ENCODE peak calls at places on chromosomes 2 and 18, in five cellular contexts. I is HepG2, L is GM12878, B is Panc1, E is upper lobe of left lung. W is an unnamed sample.

GRCh38 chr2:234444888-234445287 is 52.0 kb downstream of the ARL4C start:
- ATAC-seq in I (no peak), L (peak; percentile 61), B (no peak), E (no peak), W (peak; percentile 48)

GRCh38 chr2:80149991-80150390 is 154.6 kb downstream of the LRRTM1 start:
- ATAC-seq in I (no peak), L (no peak), B (no peak), E (no peak), W (no peak)

GRCh38 chr2:134154269-134154668 is 99.6 kb upstream of the MGAT5 start:
- ATAC-seq in I (no peak), L (peak; percentile 86), B (no peak), E (peak; percentile 78), W (peak; percentile 61)

GRCh38 chr2:118986733-118987132 is 44.7 kb downstream of the MARCO start:
- ATAC-seq in I (no peak), L (peak; percentile 67), B (no peak), E (no peak), W (no peak)

GRCh38 chr18:48454146-48454796 is 45.1 kb upstream of the ZBTB7C start:
- ATAC-seq in I (peak; percentile 55), L (no peak), B (no peak), E (no peak), W (no peak)

GRCh38 chr2:105836341-105836740 is 91.6 kb downstream of the NCK2 start:
- ATAC-seq in I (no peak), L (no peak), B (no peak), E (no peak), W (no peak)

GRCh38 chr18:7974200-7974874 is 407.2 kb downstream of the PTPRM start:
- ATAC-seq in I (no peak), L (no peak), B (no peak), E (no peak), W (no peak)

GRCh38 chr2:188441288-188441947 is 149.7 kb downstream of the GULP1 start:
- ATAC-seq in I (no peak), L (no peak), B (no peak), E (no peak), W (no peak)

GRCh38 chr2:109079590-109079989 is 49.4 kb upstream of the SH3RF3 start:
- ATAC-seq in I (peak; percentile 31), L (no peak), B (peak; percentile 38), E (peak; percentile 19), W (no peak)

GRCh38 chr2:178059656-178060055 is 12.9 kb downstream of the PDE11A start:
- ATAC-seq in I (peak; percentile 54), L (no peak), B (no peak), E (no peak), W (no peak)

GRCh38 chr2:40213071-40213470 is 238.8 kb downstream of the SLC8A1 start:
- ATAC-seq in I (peak; percentile 90), L (peak; percentile 36), B (no peak), E (peak; percentile 22), W (peak; percentile 32)

GRCh38 chr2:196233033-196233807 is 61.8 kb upstream of the STK17B start:
- ATAC-seq in I (no peak), L (peak; percentile 26), B (peak; percentile 73), E (peak; percentile 73), W (peak; percentile 78)

GRCh38 chr2:69222984-69223658 is 163.9 kb downstream of the GFPT1 start:
- ATAC-seq in I (no peak), L (no peak), B (no peak), E (no peak), W (no peak)

GRCh38 chr18:11149441-11150270 is at the start of gene PIEZO2:
- ATAC-seq in I (peak; percentile 89), L (peak; percentile 89), B (peak; percentile 75), E (no peak), W (peak; percentile 73)

GRCh38 chr2:170202437-170202836 is 24.5 kb downstream of the MYO3B start:
- ATAC-seq in I (no peak), L (no peak), B (no peak), E (no peak), W (no peak)

GRCh38 chr2:60514886-60515407 is 38.5 kb downstream of the BCL11A start:
- ATAC-seq in I (no peak), L (peak; percentile 11), B (no peak), E (no peak), W (no peak)

GRCh38 chr18:7317804-7318231 is 86.9 kb downstream of the LRRC30 start:
- ATAC-seq in I (no peak), L (no peak), B (no peak), E (no peak), W (no peak)

GRCh38 chr2:197174539-197175094 is 136.0 kb downstream of the ANKRD44 start:
- ATAC-seq in I (peak; percentile 42), L (no peak), B (peak; percentile 83), E (no peak), W (no peak)

GRCh38 chr18:44909191-44909719 is 228.6 kb downstream of the SETBP1 start:
- ATAC-seq in I (no peak), L (peak; percentile 85), B (no peak), E (no peak), W (peak; percentile 19)

GRCh38 chr2:66555511-66556324 is 120.8 kb downstream of the MEIS1 start:
- ATAC-seq in I (no peak), L (no peak), B (no peak), E (no peak), W (peak; percentile 23)

GRCh38 chr2:46732127-46732526 is 183.5 kb downstream of the MCFD2 start:
- ATAC-seq in I (no peak), L (no peak), B (no peak), E (no peak), W (no peak)

GRCh38 chr2:8329660-8330622 is 351.9 kb upstream of the ID2 start:
- ATAC-seq in I (no peak), L (no peak), B (no peak), E (no peak), W (no peak)

GRCh38 chr18:80194874-80195570 is 52.3 kb downstream of the PARD6G start:
- ATAC-seq in I (no peak), L (peak; percentile 89), B (no peak), E (no peak), W (no peak)

GRCh38 chr2:31282634-31283033 is 48.7 kb downstream of the EHD3 start:
- ATAC-seq in I (no peak), L (no peak), B (no peak), E (no peak), W (no peak)

GRCh38 chr2:101855776-101856175 is 136.0 kb upstream of the IL1R2 start:
- ATAC-seq in I (no peak), L (no peak), B (no peak), E (no peak), W (no peak)

GRCh38 chr18:4755848-4756247 is 300.7 kb upstream of the DLGAP1 start:
- ATAC-seq in I (no peak), L (peak; percentile 92), B (no peak), E (no peak), W (no peak)

GRCh38 chr18:76962851-76963250 is 140.5 kb downstream of the ZNF236 start:
- ATAC-seq in I (no peak), L (no peak), B (no peak), E (no peak), W (no peak)

GRCh38 chr2:106161938-106162814 is 31.9 kb downstream of the UXS1 start:
- ATAC-seq in I (no peak), L (no peak), B (no peak), E (peak; percentile 86), W (no peak)

GRCh38 chr2:8380573-8380972 is 301.3 kb upstream of the ID2 start:
- ATAC-seq in I (no peak), L (peak; percentile 7), B (no peak), E (no peak), W (no peak)

GRCh38 chr2:217393585-217394032 is 533.7 kb upstream of the TNP1 start:
- ATAC-seq in I (no peak), L (no peak), B (no peak), E (peak; percentile 19), W (peak; percentile 92)

GRCh38 chr2:198322275-198322674 is 517.9 kb downstream of the PLCL1 start:
- ATAC-seq in I (peak; percentile 96), L (peak; percentile 45), B (no peak), E (no peak), W (no peak)

GRCh38 chr2:54457326-54458023 is 1.3 kb downstream of the SPTBN1 start:
- ATAC-seq in I (peak; percentile 62), L (peak; percentile 51), B (peak; percentile 21), E (peak; percentile 35), W (no peak)

GRCh38 chr18:9135081-9135911 is 1.3 kb upstream of the ANKRD12 start:
- ATAC-seq in I (no peak), L (no peak), B (no peak), E (no peak), W (no peak)

GRCh38 chr2:98507461-98507860 is 62.8 kb downstream of the INPP4A start:
- ATAC-seq in I (no peak), L (no peak), B (no peak), E (no peak), W (no peak)

GRCh38 chr2:98509542-98510321 is 65.1 kb downstream of the INPP4A start:
- ATAC-seq in I (no peak), L (no peak), B (no peak), E (no peak), W (no peak)

GRCh38 chr2:98510322-98510662 is 65.6 kb downstream of the INPP4A start:
- ATAC-seq in I (no peak), L (no peak), B (no peak), E (no peak), W (no peak)

GRCh38 chr2:98507940-98508689 is 63.5 kb downstream of the INPP4A start:
- ATAC-seq in I (no peak), L (peak; percentile 59), B (no peak), E (peak; percentile 38), W (peak; percentile 26)

DNA sequence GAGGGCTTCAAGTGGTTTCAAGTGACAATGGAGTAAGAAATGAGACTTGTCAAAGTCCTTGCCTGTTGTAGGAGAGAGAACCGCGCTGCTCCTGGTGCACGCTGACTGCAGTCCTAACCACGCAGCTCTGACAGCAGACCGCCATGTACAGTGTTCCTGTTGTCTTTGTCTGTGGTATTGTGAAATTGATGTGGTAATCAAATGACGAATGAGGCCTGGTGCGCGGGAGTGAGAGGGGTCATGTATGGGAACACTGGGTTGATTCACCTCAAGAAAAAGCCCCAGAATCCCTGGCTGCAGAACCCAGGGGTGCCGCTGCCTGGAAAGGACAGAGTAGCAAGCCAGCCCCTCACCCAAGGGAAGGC is 64.0 kb downstream of the INPP4A start:
- ATAC-seq in I (no peak), L (peak; percentile 75), B (no peak), E (peak; percentile 73), W (peak; percentile 56)
- TF ChIP-seq POLR2AphosphoS5 in I (no peak), L (no peak), B (no peak), E (peak; percentile 71), W (peak; percentile 76)

GRCh38 chr18:58337688-58338087 is 291.2 kb downstream of the ALPK2 start:
- ATAC-seq in I (no peak), L (no peak), B (no peak), E (no peak), W (no peak)
- TF ChIP-seq POLR2AphosphoS5 in I (no peak), L (no peak), B (no peak), E (no peak), W (no peak)

DNA sequence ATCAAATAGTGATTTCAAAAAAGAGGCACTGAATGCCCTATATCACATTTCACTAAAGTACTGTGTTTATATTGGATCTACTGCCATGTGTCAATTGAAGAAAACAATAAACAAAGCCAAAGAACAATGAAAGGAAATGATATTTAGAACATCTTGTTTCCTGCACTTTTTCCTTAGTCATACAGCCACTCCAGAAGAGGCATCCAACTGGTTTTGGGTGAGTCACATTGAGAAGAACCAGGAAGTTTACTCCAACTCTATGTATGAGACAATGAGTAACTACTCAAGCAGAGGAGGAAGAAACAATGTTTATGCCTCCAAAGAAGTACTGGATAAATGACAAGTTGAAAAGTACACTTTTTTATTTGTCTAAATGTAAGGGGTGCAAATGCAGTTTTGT is 583.6 kb downstream of the FBXO15 start:
- ATAC-seq in I (no peak), L (no peak), B (no peak), E (no peak), W (no peak)
- TF ChIP-seq POLR2AphosphoS5 in I (no peak), L (no peak), B (no peak), E (no peak), W (no peak)

GRCh38 chr2:215432759-215433594 is 2.9 kb downstream of the FN1 start:
- ATAC-seq in I (no peak), L (no peak), B (no peak), E (no peak), W (no peak)
- TF ChIP-seq POLR2AphosphoS5 in I (peak; percentile 81), L (no peak), B (no peak), E (no peak), W (no peak)

W was measured in gastroesophageal sphincter.